ENCODE peak calls at places on chromosomes 2 and 18, in seven cellular contexts. S, Z, O, A, N, J and E are unnamed samples.

GRCh38 chr2:207885010-207885409 is 115.3 kb upstream of the FZD5 start:
- DNase-seq in S (no peak), Z (no peak), O (peak; percentile 46), A (no peak), N (no peak), J (no peak), E (no peak)

GRCh38 chr2:108619916-108620620 is 85.8 kb downstream of the LIMS1 start:
- DNase-seq in S (no peak), Z (no peak), O (no peak), A (no peak), N (no peak), J (no peak), E (no peak)

GRCh38 chr2:98148968-98149697 is 62.2 kb downstream of the VWA3B start:
- DNase-seq in S (no peak), Z (no peak), O (no peak), A (no peak), N (peak; percentile 45), J (no peak), E (peak; percentile 6)

GRCh38 chr2:62284980-62285379 is 89.1 kb downstream of the B3GNT2 start:
- DNase-seq in S (no peak), Z (no peak), O (no peak), A (no peak), N (no peak), J (no peak), E (no peak)

GRCh38 chr2:203360833-203361430 is 32.7 kb downstream of the ABI2 start:
- DNase-seq in S (no peak), Z (no peak), O (no peak), A (no peak), N (no peak), J (no peak), E (no peak)

GRCh38 chr2:80026040-80026729 is 278.4 kb downstream of the LRRTM1 start:
- DNase-seq in S (no peak), Z (no peak), O (no peak), A (no peak), N (no peak), J (no peak), E (peak; percentile 34)

GRCh38 chr18:3360211-3360610 is 89.8 kb upstream of the TGIF1 start:
- DNase-seq in S (no peak), Z (no peak), O (no peak), A (no peak), N (no peak), J (no peak), E (no peak)

GRCh38 chr2:60470340-60470739 is 83.1 kb downstream of the BCL11A start:
- DNase-seq in S (no peak), Z (no peak), O (no peak), A (no peak), N (no peak), J (peak; percentile 8), E (no peak)

GRCh38 chr2:202032841-202033316 is 776 bp upstream of the FZD7 start:
- DNase-seq in S (no peak), Z (no peak), O (peak; percentile 67), A (peak; percentile 9), N (no peak), J (no peak), E (peak; percentile 82)

GRCh38 chr2:55175254-55176093 is 56.6 kb downstream of the CLHC1 start:
- DNase-seq in S (peak; percentile 37), Z (no peak), O (no peak), A (no peak), N (peak; percentile 49), J (peak; percentile 20), E (peak; percentile 89)

GRCh38 chr2:56505885-56506284 is 322.1 kb downstream of the CCDC85A start:
- DNase-seq in S (no peak), Z (no peak), O (no peak), A (no peak), N (no peak), J (no peak), E (peak; percentile 34)

GRCh38 chr2:177543007-177543760 is 150.6 kb downstream of the AGPS start:
- DNase-seq in S (peak; percentile 65), Z (peak; percentile 10), O (no peak), A (no peak), N (no peak), J (no peak), E (peak; percentile 46)

GRCh38 chr2:216404010-216404618 is 8.2 kb upstream of the SMARCAL1 start:
- DNase-seq in S (no peak), Z (peak; percentile 4), O (peak; percentile 36), A (peak; percentile 29), N (peak; percentile 39), J (peak; percentile 21), E (peak; percentile 75)

GRCh38 chr18:13381331-13381730 is 162.8 kb downstream of the LDLRAD4 start:
- DNase-seq in S (no peak), Z (no peak), O (no peak), A (no peak), N (no peak), J (no peak), E (no peak)

GRCh38 chr2:102510791-102511575 is 38.0 kb downstream of the SLC9A4 start:
- DNase-seq in S (no peak), Z (no peak), O (no peak), A (no peak), N (no peak), J (no peak), E (no peak)

GRCh38 chr2:185643434-185643833 is 95.2 kb upstream of the FSIP2 start:
- DNase-seq in S (no peak), Z (no peak), O (no peak), A (no peak), N (no peak), J (no peak), E (no peak)

GRCh38 chr2:74887445-74887951 is 53.6 kb downstream of the HK2 start:
- DNase-seq in S (no peak), Z (peak; percentile 21), O (no peak), A (no peak), N (no peak), J (no peak), E (peak; percentile 86)

GRCh38 chr2:46230115-46230571 is 67.1 kb upstream of the EPAS1 start:
- DNase-seq in S (no peak), Z (no peak), O (no peak), A (no peak), N (no peak), J (no peak), E (no peak)

GRCh38 chr2:145563752-145564615 is 1044.1 kb upstream of the ZEB2 start:
- DNase-seq in S (no peak), Z (no peak), O (no peak), A (no peak), N (no peak), J (peak; percentile 1), E (no peak)